ENCODE peak calls at places on chromosomes 11 and 22, in six cellular contexts. P, S, U, V, Z and O are unnamed samples.

GRCh38 chr22:42145175-42145574 is 14.6 kb upstream of the CYP2D6 start:
- DNase-seq in P (no peak), S (no peak), U (no peak), V (no peak), Z (no peak), O (no peak)

GRCh38 chr11:47443028-47443700 is 5.8 kb downstream of the RAPSN start:
- DNase-seq in P (no peak), S (no peak), U (no peak), V (no peak), Z (no peak), O (no peak)

GRCh38 chr11:35288817-35289541 is 130.4 kb downstream of the SLC1A2 start:
- DNase-seq in P (no peak), S (no peak), U (peak; percentile 79), V (peak; percentile 45), Z (peak; percentile 25), O (no peak)

GRCh38 chr11:103803062-103803461 is 233.4 kb upstream of the DDI1 start:
- DNase-seq in P (no peak), S (no peak), U (no peak), V (no peak), Z (no peak), O (no peak)

GRCh38 chr11:75592699-75593098 is 30.6 kb downstream of the SERPINH1 start:
- DNase-seq in P (no peak), S (no peak), U (no peak), V (no peak), Z (no peak), O (no peak)

GRCh38 chr22:45952553-45952952 is 24.4 kb downstream of the WNT7B start:
- DNase-seq in P (no peak), S (no peak), U (no peak), V (no peak), Z (no peak), O (no peak)

GRCh38 chr11:126416542-126417090 is 61.1 kb downstream of the ST3GAL4 start:
- DNase-seq in P (no peak), S (no peak), U (peak; percentile 84), V (no peak), Z (no peak), O (no peak)

GRCh38 chr11:68049509-68050370 is 10.9 kb downstream of the TCIRG1 start:
- DNase-seq in P (no peak), S (no peak), U (no peak), V (no peak), Z (no peak), O (no peak)

GRCh38 chr22:23685205-23685784 is 5.5 kb upstream of the RGL4 start:
- DNase-seq in P (no peak), S (no peak), U (peak; percentile 31), V (no peak), Z (peak; percentile 6), O (no peak)

GRCh38 chr11:2752923-2753322 is 53.1 kb upstream of the KCNQ1OT1 start:
- DNase-seq in P (no peak), S (no peak), U (no peak), V (no peak), Z (no peak), O (no peak)

GRCh38 chr11:11786771-11787170 is 55.0 kb upstream of the USP47 start:
- DNase-seq in P (no peak), S (no peak), U (peak; percentile 51), V (peak; percentile 53), Z (no peak), O (no peak)

GRCh38 chr11:62689421-62690183 is at the start of gene LRRN4CL:
- DNase-seq in P (no peak), S (no peak), U (peak; percentile 92), V (no peak), Z (no peak), O (no peak)

GRCh38 chr11:112780351-112781043 is 180.7 kb upstream of the NCAM1 start:
- DNase-seq in P (no peak), S (no peak), U (no peak), V (peak; percentile 58), Z (peak; percentile 21), O (no peak)

GRCh38 chr22:46031965-46032851 is 55.2 kb upstream of the WNT7B start:
- DNase-seq in P (no peak), S (no peak), U (no peak), V (no peak), Z (no peak), O (no peak)

GRCh38 chr11:133663586-133663985 is 131.3 kb upstream of the OPCML start:
- DNase-seq in P (no peak), S (no peak), U (no peak), V (no peak), Z (no peak), O (no peak)

GRCh38 chr11:61297341-61297740 is 2.2 kb upstream of the VWCE start:
- DNase-seq in P (no peak), S (no peak), U (no peak), V (no peak), Z (no peak), O (no peak)

GRCh38 chr11:4090258-4090657 is 4.3 kb upstream of the RRM1 start:
- DNase-seq in P (no peak), S (no peak), U (no peak), V (no peak), Z (no peak), O (no peak)

GRCh38 chr11:46247664-46248063 is 29.8 kb upstream of the CREB3L1 start:
- DNase-seq in P (no peak), S (peak; percentile 76), U (peak; percentile 43), V (peak; percentile 77), Z (peak; percentile 66), O (no peak)

GRCh38 chr11:15119826-15120225 is 5.1 kb downstream of the INSC start:
- DNase-seq in P (no peak), S (no peak), U (no peak), V (peak; percentile 43), Z (peak; percentile 34), O (no peak)

DNA sequence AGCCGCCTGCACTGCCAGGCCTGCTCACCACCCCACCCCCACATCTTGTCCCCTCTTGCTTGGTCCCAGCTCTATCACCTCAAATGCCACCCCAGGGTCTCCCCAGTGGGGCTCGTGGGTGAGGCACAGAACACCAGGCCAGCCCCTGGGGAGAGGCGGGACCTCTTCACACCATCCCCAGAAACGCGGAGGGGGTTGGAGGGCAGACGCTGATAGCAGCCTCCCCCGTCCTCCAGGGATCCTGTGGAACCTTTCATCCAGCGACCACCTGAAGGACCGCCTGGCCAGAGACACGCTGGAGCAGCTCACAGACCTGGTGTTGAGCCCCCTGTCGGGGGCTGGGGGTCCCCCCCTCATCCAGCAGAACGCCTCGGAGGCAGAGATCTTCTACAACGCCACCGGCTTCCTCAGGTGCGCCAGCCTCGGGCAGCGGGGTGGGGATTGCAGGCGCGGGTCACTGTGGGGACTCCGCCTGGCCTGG is 5.8 kb downstream of the PKP3 start:
- DNase-seq in P (no peak), S (no peak), U (no peak), V (no peak), Z (no peak), O (no peak)
- TF ChIP-seq EZH2 in P (no peak), S (no peak), U (no peak), V (no peak), Z (no peak), O (no peak)

DNA sequence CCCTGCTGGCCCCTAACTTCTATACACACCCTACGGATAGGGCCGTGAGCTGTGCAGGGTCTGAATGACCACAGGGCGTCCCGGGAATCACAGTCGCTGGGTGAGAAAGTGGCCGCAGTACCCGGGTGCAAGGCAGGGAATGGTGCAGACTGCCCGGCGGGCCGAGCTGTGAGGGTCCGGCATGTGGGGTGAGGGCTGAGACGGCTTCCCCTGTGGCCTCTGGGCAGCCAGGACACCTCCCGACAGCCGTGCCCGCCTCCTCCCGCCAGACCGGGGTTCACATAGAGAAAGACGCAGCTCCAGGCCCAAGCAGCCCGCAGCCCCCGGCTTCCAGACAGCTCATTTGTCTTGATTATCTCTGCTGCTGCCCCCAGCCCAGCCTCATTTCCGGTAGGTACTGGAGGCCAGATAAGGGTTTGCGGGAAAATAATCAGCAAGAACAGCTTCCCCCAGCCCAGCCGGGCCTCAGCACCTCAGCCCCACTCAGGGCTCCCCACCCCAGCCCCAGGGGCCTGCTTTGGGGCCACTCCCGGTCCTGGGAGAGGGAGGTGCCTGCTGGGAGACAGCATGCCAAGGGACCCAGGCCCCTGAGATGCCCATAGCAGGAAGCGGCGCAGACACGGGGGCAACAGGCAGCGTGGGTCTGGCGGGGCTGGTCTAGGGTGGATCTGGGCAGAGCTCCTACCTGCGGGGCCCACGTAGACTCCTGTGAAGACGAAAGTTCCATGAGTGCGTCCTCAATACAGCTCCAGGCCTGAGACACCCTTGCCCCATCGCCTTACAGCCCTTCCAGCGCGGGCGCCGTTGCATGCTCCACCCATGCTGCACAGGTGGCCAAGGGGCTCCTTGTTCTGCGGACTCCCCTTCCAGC is 123.1 kb downstream of the BRD1 start:
- DNase-seq in P (no peak), S (no peak), U (no peak), V (no peak), Z (no peak), O (no peak)
- TF ChIP-seq EZH2 in P (no peak), S (no peak), U (no peak), V (no peak), Z (no peak), O (no peak)

GRCh38 chr11:82732348-82732733 is 1.3 kb downstream of the FAM181B start:
- DNase-seq in P (no peak), S (no peak), U (no peak), V (no peak), Z (no peak), O (no peak)
- TF ChIP-seq EZH2 in P (no peak), S (no peak), U (no peak), V (no peak), Z (no peak), O (no peak)

GRCh38 chr11:124864892-124865180 is 396 bp upstream of the ROBO3 start:
- DNase-seq in P (no peak), S (no peak), U (no peak), V (no peak), Z (no peak), O (no peak)

GRCh38 chr11:124864176-124864891 is 898 bp upstream of the ROBO3 start:
- DNase-seq in P (no peak), S (no peak), U (no peak), V (no peak), Z (no peak), O (no peak)

GRCh38 chr11:124867700-124868099 is 2.5 kb downstream of the ROBO3 start:
- DNase-seq in P (no peak), S (peak; percentile 13), U (peak; percentile 48), V (peak; percentile 64), Z (no peak), O (no peak)

GRCh38 chr11:124865181-124865901 is at the start of gene ROBO3:
- DNase-seq in P (no peak), S (no peak), U (peak; percentile 15), V (no peak), Z (no peak), O (no peak)

DNA sequence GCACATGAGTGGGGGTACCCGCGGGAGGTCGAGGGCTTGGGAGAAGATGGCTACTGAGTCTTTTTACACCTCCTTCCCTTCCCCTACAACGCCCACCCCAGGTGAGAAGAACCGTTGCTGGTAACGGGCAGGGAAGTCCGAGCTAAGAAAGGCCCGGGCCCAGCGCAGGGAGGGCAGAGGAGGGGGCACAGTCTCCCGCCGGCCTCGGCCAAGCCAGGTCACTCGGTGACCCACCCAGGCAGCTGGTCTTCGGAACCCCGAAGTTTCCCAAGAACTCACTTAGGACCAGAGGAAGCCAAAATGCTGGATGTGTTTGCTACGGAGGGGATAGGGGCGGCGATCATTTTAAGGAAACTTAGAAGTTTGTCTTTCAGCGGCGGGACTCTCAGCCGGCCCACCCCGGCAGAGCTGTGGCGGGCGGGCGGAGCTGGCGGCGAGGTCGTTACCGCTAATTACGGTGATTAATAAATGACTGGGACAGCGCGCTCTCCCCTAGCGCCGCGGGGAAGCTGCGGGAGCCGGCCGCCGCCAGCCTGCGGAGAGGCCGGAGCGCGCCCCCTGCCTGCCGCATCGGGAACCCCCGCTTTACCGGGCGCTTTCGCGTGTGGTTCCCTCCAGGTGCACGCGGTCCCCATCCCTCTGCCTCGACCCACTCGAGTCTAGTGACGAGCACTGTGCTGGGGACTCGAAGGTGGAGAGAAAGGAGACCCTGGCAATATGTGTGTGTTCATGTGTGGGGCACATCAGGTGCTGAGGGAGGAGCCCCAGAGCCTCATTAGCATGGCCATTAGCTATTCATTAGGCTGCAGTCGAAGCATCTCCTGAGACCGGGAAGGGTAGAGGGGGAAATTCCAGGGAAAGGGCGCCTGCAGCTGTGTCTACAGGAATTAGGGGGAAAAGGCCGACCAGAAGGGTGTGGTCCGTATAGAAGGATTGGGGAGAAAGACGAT is 945 bp downstream of the ROBO3 start:
- DNase-seq in P (no peak), S (no peak), U (peak; percentile 27), V (peak; percentile 30), Z (no peak), O (no peak)
- TF ChIP-seq EZH2 in P (no peak), S (no peak), U (peak; percentile 84), V (no peak), Z (peak; percentile 18), O (peak; percentile 16)